ENCODE peak calls at places on chromosomes 12 and 14, in seven cellular contexts. One of them, this sample, is unnamed.

GRCh38 chr12:42076976-42077375 is 67.7 kb downstream of the GXYLT1 start:
- DNase-seq in A673: no peak
- DNase-seq in heart right ventricle: no peak
- DNase-seq in HFF-Myc: no peak
- DNase-seq in IMR-90: no peak
- DNase-seq in cardiac muscle cell: no peak
- DNase-seq in left ventricle myocardium inferior: no peak
- DNase-seq in this sample: no peak

GRCh38 chr12:11661491-11662085 is 12.1 kb downstream of the ETV6 start:
- DNase-seq in IMR-90: no peak
- DNase-seq in cardiac muscle cell: peak; percentile 38
- DNase-seq in heart right ventricle: no peak
- DNase-seq in A673: no peak
- DNase-seq in left ventricle myocardium inferior: no peak
- DNase-seq in HFF-Myc: no peak
- DNase-seq in this sample: no peak

GRCh38 chr12:71947645-71948105 is 9.0 kb downstream of the TPH2 start:
- DNase-seq in A673: no peak
- DNase-seq in left ventricle myocardium inferior: no peak
- DNase-seq in HFF-Myc: no peak
- DNase-seq in IMR-90: peak; percentile 86
- DNase-seq in cardiac muscle cell: peak; percentile 21
- DNase-seq in heart right ventricle: no peak
- DNase-seq in this sample: peak; percentile 27

GRCh38 chr12:12176402-12176801 is 90.4 kb downstream of the LRP6 start:
- DNase-seq in A673: no peak
- DNase-seq in HFF-Myc: no peak
- DNase-seq in left ventricle myocardium inferior: no peak
- DNase-seq in heart right ventricle: no peak
- DNase-seq in IMR-90: no peak
- DNase-seq in cardiac muscle cell: no peak
- DNase-seq in this sample: no peak

GRCh38 chr12:32548691-32549412 is 130.2 kb upstream of the DNM1L start:
- DNase-seq in A673: no peak
- DNase-seq in HFF-Myc: peak; percentile 85
- DNase-seq in IMR-90: peak; percentile 79
- DNase-seq in left ventricle myocardium inferior: no peak
- DNase-seq in heart right ventricle: no peak
- DNase-seq in cardiac muscle cell: peak; percentile 89
- DNase-seq in this sample: peak; percentile 95

GRCh38 chr14:65329481-65329880 is 83.0 kb upstream of the FUT8 start:
- DNase-seq in left ventricle myocardium inferior: no peak
- DNase-seq in A673: no peak
- DNase-seq in heart right ventricle: no peak
- DNase-seq in cardiac muscle cell: no peak
- DNase-seq in HFF-Myc: no peak
- DNase-seq in IMR-90: no peak
- DNase-seq in this sample: no peak

GRCh38 chr12:24776856-24777255 is 172.0 kb downstream of the BCAT1 start:
- DNase-seq in HFF-Myc: no peak
- DNase-seq in A673: peak; percentile 28
- DNase-seq in heart right ventricle: no peak
- DNase-seq in cardiac muscle cell: peak; percentile 73
- DNase-seq in left ventricle myocardium inferior: no peak
- DNase-seq in IMR-90: no peak
- DNase-seq in this sample: no peak

GRCh38 chr12:106901276-106901675 is 54.4 kb upstream of the TMEM263 start:
- DNase-seq in cardiac muscle cell: no peak
- DNase-seq in HFF-Myc: no peak
- DNase-seq in heart right ventricle: no peak
- DNase-seq in left ventricle myocardium inferior: no peak
- DNase-seq in IMR-90: peak; percentile 55
- DNase-seq in A673: peak; percentile 62
- DNase-seq in this sample: no peak

GRCh38 chr12:38904932-38905479 is 385 bp downstream of the CPNE8 start:
- DNase-seq in A673: no peak
- DNase-seq in cardiac muscle cell: peak; percentile 87
- DNase-seq in HFF-Myc: no peak
- DNase-seq in left ventricle myocardium inferior: peak; percentile 85
- DNase-seq in heart right ventricle: peak; percentile 85
- DNase-seq in IMR-90: no peak
- DNase-seq in this sample: peak; percentile 39

GRCh38 chr14:67575684-67576083 is 24.4 kb downstream of the PIGH start:
- DNase-seq in IMR-90: no peak
- DNase-seq in A673: no peak
- DNase-seq in heart right ventricle: no peak
- DNase-seq in cardiac muscle cell: no peak
- DNase-seq in HFF-Myc: no peak
- DNase-seq in left ventricle myocardium inferior: no peak
- DNase-seq in this sample: no peak

GRCh38 chr14:69711065-69711464 is 55.9 kb upstream of the SRSF5 start:
- DNase-seq in cardiac muscle cell: peak; percentile 61
- DNase-seq in heart right ventricle: peak; percentile 84
- DNase-seq in left ventricle myocardium inferior: peak; percentile 86
- DNase-seq in IMR-90: peak; percentile 17
- DNase-seq in A673: peak; percentile 44
- DNase-seq in HFF-Myc: no peak
- DNase-seq in this sample: no peak

GRCh38 chr14:69657961-69658360 is 46.6 kb downstream of the SUSD6 start:
- DNase-seq in left ventricle myocardium inferior: no peak
- DNase-seq in cardiac muscle cell: peak; percentile 38
- DNase-seq in HFF-Myc: no peak
- DNase-seq in IMR-90: peak; percentile 42
- DNase-seq in A673: no peak
- DNase-seq in heart right ventricle: no peak
- DNase-seq in this sample: peak; percentile 60

GRCh38 chr14:74973003-74973614 is 17.7 kb upstream of the PGF start:
- DNase-seq in cardiac muscle cell: peak; percentile 61
- DNase-seq in IMR-90: peak; percentile 44
- DNase-seq in left ventricle myocardium inferior: peak; percentile 78
- DNase-seq in heart right ventricle: peak; percentile 75
- DNase-seq in A673: no peak
- DNase-seq in HFF-Myc: no peak
- DNase-seq in this sample: peak; percentile 22

GRCh38 chr14:69532561-69533335 is 41.9 kb downstream of the CCDC177 start:
- DNase-seq in HFF-Myc: no peak
- DNase-seq in heart right ventricle: no peak
- DNase-seq in IMR-90: no peak
- DNase-seq in cardiac muscle cell: no peak
- DNase-seq in A673: no peak
- DNase-seq in left ventricle myocardium inferior: no peak
- DNase-seq in this sample: no peak

GRCh38 chr14:97747282-97747681 is 950.1 kb downstream of the VRK1 start:
- DNase-seq in left ventricle myocardium inferior: no peak
- DNase-seq in IMR-90: no peak
- DNase-seq in cardiac muscle cell: no peak
- DNase-seq in A673: no peak
- DNase-seq in heart right ventricle: no peak
- DNase-seq in HFF-Myc: no peak
- DNase-seq in this sample: no peak

GRCh38 chr12:52903855-52904508 is 894 bp downstream of the KRT8 start:
- DNase-seq in HFF-Myc: no peak
- DNase-seq in A673: no peak
- DNase-seq in left ventricle myocardium inferior: peak; percentile 31
- DNase-seq in IMR-90: no peak
- DNase-seq in cardiac muscle cell: peak; percentile 73
- DNase-seq in heart right ventricle: peak; percentile 56
- DNase-seq in this sample: peak; percentile 33

GRCh38 chr12:774051-774614 is 21.8 kb downstream of the WNK1 start:
- DNase-seq in cardiac muscle cell: peak; percentile 53
- DNase-seq in IMR-90: no peak
- DNase-seq in HFF-Myc: no peak
- DNase-seq in A673: no peak
- DNase-seq in left ventricle myocardium inferior: no peak
- DNase-seq in heart right ventricle: no peak
- DNase-seq in this sample: no peak

GRCh38 chr12:777550-778047 is 25.2 kb downstream of the WNK1 start:
- DNase-seq in heart right ventricle: no peak
- DNase-seq in cardiac muscle cell: no peak
- DNase-seq in HFF-Myc: no peak
- DNase-seq in left ventricle myocardium inferior: no peak
- DNase-seq in IMR-90: no peak
- DNase-seq in A673: no peak
- DNase-seq in this sample: no peak

GRCh38 chr12:778615-779014 is 26.2 kb downstream of the WNK1 start:
- DNase-seq in IMR-90: no peak
- DNase-seq in left ventricle myocardium inferior: no peak
- DNase-seq in heart right ventricle: no peak
- DNase-seq in A673: no peak
- DNase-seq in cardiac muscle cell: no peak
- DNase-seq in HFF-Myc: no peak
- DNase-seq in this sample: no peak

GRCh38 chr12:780750-781379 is 28.5 kb downstream of the WNK1 start:
- DNase-seq in HFF-Myc: no peak
- DNase-seq in A673: no peak
- DNase-seq in left ventricle myocardium inferior: no peak
- DNase-seq in IMR-90: no peak
- DNase-seq in heart right ventricle: no peak
- DNase-seq in cardiac muscle cell: no peak
- DNase-seq in this sample: no peak

GRCh38 chr12:779745-780734 is 27.7 kb downstream of the WNK1 start:
- DNase-seq in heart right ventricle: no peak
- DNase-seq in left ventricle myocardium inferior: no peak
- DNase-seq in HFF-Myc: no peak
- DNase-seq in cardiac muscle cell: peak; percentile 50
- DNase-seq in A673: peak; percentile 72
- DNase-seq in IMR-90: peak; percentile 74
- DNase-seq in this sample: peak; percentile 53
- H3K4me3 ChIP-seq in heart right ventricle: no peak overlapping the region
- H3K4me3 ChIP-seq in left ventricle myocardium inferior: peak overlapping the region; percentile 9
- H3K4me3 ChIP-seq in HFF-Myc: peak overlapping the region; percentile 19
- H3K4me3 ChIP-seq in cardiac muscle cell: no peak overlapping the region
- H3K4me3 ChIP-seq in A673: peak overlapping the region; percentile 4
- H3K4me3 ChIP-seq in IMR-90: no peak overlapping the region
- H3K4me3 ChIP-seq in this sample: no peak overlapping the region

GRCh38 chr12:124828264-124829007 is 35.2 kb downstream of the SCARB1 start:
- DNase-seq in heart right ventricle: no peak
- DNase-seq in A673: no peak
- DNase-seq in HFF-Myc: no peak
- DNase-seq in left ventricle myocardium inferior: no peak
- DNase-seq in cardiac muscle cell: peak; percentile 60
- DNase-seq in IMR-90: peak; percentile 13
- DNase-seq in this sample: peak; percentile 32

GRCh38 chr12:124830306-124830705 is 33.4 kb downstream of the SCARB1 start:
- DNase-seq in cardiac muscle cell: no peak
- DNase-seq in A673: no peak
- DNase-seq in left ventricle myocardium inferior: no peak
- DNase-seq in HFF-Myc: no peak
- DNase-seq in IMR-90: no peak
- DNase-seq in heart right ventricle: no peak
- DNase-seq in this sample: no peak

GRCh38 chr12:124829008-124829707 is 34.5 kb downstream of the SCARB1 start:
- DNase-seq in heart right ventricle: no peak
- DNase-seq in left ventricle myocardium inferior: no peak
- DNase-seq in A673: peak; percentile 32
- DNase-seq in cardiac muscle cell: peak; percentile 81
- DNase-seq in HFF-Myc: peak; percentile 70
- DNase-seq in IMR-90: peak; percentile 85
- DNase-seq in this sample: peak; percentile 67

GRCh38 chr12:124829708-124830304 is 33.9 kb downstream of the SCARB1 start:
- DNase-seq in A673: no peak
- DNase-seq in IMR-90: no peak
- DNase-seq in cardiac muscle cell: no peak
- DNase-seq in heart right ventricle: no peak
- DNase-seq in left ventricle myocardium inferior: no peak
- DNase-seq in HFF-Myc: no peak
- DNase-seq in this sample: no peak

GRCh38 chr12:124827588-124828184 is 36.0 kb downstream of the SCARB1 start:
- DNase-seq in IMR-90: no peak
- DNase-seq in A673: no peak
- DNase-seq in heart right ventricle: no peak
- DNase-seq in HFF-Myc: no peak
- DNase-seq in left ventricle myocardium inferior: no peak
- DNase-seq in cardiac muscle cell: no peak
- DNase-seq in this sample: no peak
- TF ChIP-seq CTCF in IMR-90: no peak
- TF ChIP-seq CTCF in A673: no peak
- TF ChIP-seq CTCF in heart right ventricle: no peak
- TF ChIP-seq CTCF in HFF-Myc: no peak
- TF ChIP-seq CTCF in left ventricle myocardium inferior: no peak
- TF ChIP-seq CTCF in cardiac muscle cell: no peak
- TF ChIP-seq CTCF in this sample: no peak

GRCh38 chr12:77231548-77231947 is 166.2 kb upstream of the E2F7 start:
- DNase-seq in IMR-90: peak; percentile 55
- DNase-seq in left ventricle myocardium inferior: peak; percentile 73
- DNase-seq in heart right ventricle: peak; percentile 68
- DNase-seq in HFF-Myc: no peak
- DNase-seq in A673: peak; percentile 88
- DNase-seq in cardiac muscle cell: peak; percentile 96
- DNase-seq in this sample: peak; percentile 76
- H3K4me3 ChIP-seq in IMR-90: no peak overlapping the region
- H3K4me3 ChIP-seq in left ventricle myocardium inferior: no peak overlapping the region
- H3K4me3 ChIP-seq in heart right ventricle: no peak overlapping the region
- H3K4me3 ChIP-seq in HFF-Myc: no peak overlapping the region
- H3K4me3 ChIP-seq in A673: peak overlapping the region; percentile 18
- H3K4me3 ChIP-seq in cardiac muscle cell: no peak overlapping the region
- H3K4me3 ChIP-seq in this sample: no peak overlapping the region

DNA sequence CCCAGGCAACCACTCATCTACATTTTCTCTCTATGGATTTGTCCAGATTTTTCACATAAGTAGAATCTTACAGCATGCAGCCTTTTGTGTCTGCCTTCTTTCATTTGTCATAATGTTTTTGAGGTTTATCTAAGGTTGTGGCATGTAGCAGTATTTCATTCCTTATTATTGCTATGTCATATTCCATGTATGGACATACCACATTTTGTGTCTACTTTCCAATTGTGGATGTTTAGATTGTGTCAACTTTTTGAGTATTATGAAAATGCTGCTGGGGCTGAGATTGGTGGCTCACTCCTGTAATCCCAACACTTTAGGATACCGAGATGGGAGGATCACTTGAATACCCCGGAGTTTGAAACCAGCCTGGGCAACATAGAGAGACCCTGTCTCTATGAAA is 3.2 kb upstream of the ATXN2 start:
- DNase-seq in heart right ventricle: no peak
- DNase-seq in A673: no peak
- DNase-seq in cardiac muscle cell: no peak
- DNase-seq in IMR-90: no peak
- DNase-seq in left ventricle myocardium inferior: no peak
- DNase-seq in HFF-Myc: no peak
- DNase-seq in this sample: no peak
- TF ChIP-seq CTCF in heart right ventricle: no peak
- TF ChIP-seq CTCF in A673: no peak
- TF ChIP-seq CTCF in cardiac muscle cell: no peak
- TF ChIP-seq CTCF in IMR-90: no peak
- TF ChIP-seq CTCF in left ventricle myocardium inferior: no peak
- TF ChIP-seq CTCF in HFF-Myc: no peak
- TF ChIP-seq CTCF in this sample: no peak